ENCODE peak calls at places on chromosomes 6 and 20, in eight cellular contexts. One of them, this sample, is unnamed.

GRCh38 chr20:23106271-23106851 is 20.2 kb upstream of the CD93 start:
- DNase-seq in choroid plexus epithelial cell: peak
- DNase-seq in PC-9: no peak
- DNase-seq in astrocyte of the spinal cord: no peak
- DNase-seq in PC-3: peak
- DNase-seq in fibroblast of the aortic adventitia: no peak
- DNase-seq in fibroblast of pulmonary artery: peak
- DNase-seq in endodermal cell: no peak
- DNase-seq in this sample: peak

GRCh38 chr20:17500826-17501225 is 30.4 kb downstream of the BFSP1 start:
- DNase-seq in fibroblast of the aortic adventitia: no peak
- DNase-seq in astrocyte of the spinal cord: no peak
- DNase-seq in PC-3: no peak
- DNase-seq in choroid plexus epithelial cell: no peak
- DNase-seq in fibroblast of pulmonary artery: no peak
- DNase-seq in PC-9: no peak
- DNase-seq in endodermal cell: peak
- DNase-seq in this sample: no peak

GRCh38 chr20:16100767-16101166 is 472.5 kb downstream of the KIF16B start:
- DNase-seq in PC-3: no peak
- DNase-seq in endodermal cell: no peak
- DNase-seq in fibroblast of the aortic adventitia: no peak
- DNase-seq in fibroblast of pulmonary artery: no peak
- DNase-seq in astrocyte of the spinal cord: no peak
- DNase-seq in choroid plexus epithelial cell: no peak
- DNase-seq in PC-9: peak
- DNase-seq in this sample: no peak

GRCh38 chr20:62953167-62953838 is 794 bp downstream of the SLC17A9 start:
- DNase-seq in endodermal cell: peak
- DNase-seq in PC-3: no peak
- DNase-seq in astrocyte of the spinal cord: no peak
- DNase-seq in choroid plexus epithelial cell: no peak
- DNase-seq in fibroblast of pulmonary artery: no peak
- DNase-seq in PC-9: no peak
- DNase-seq in fibroblast of the aortic adventitia: no peak
- DNase-seq in this sample: no peak

GRCh38 chr6:82017316-82017715 is 230.2 kb downstream of the IBTK start:
- DNase-seq in PC-3: peak
- DNase-seq in astrocyte of the spinal cord: peak
- DNase-seq in choroid plexus epithelial cell: peak
- DNase-seq in endodermal cell: peak
- DNase-seq in PC-9: peak
- DNase-seq in fibroblast of the aortic adventitia: peak
- DNase-seq in fibroblast of pulmonary artery: peak
- DNase-seq in this sample: peak

GRCh38 chr6:127176175-127176574 is 57.7 kb downstream of the RSPO3 start:
- DNase-seq in fibroblast of the aortic adventitia: peak
- DNase-seq in PC-3: no peak
- DNase-seq in astrocyte of the spinal cord: no peak
- DNase-seq in endodermal cell: no peak
- DNase-seq in PC-9: peak
- DNase-seq in fibroblast of pulmonary artery: peak
- DNase-seq in choroid plexus epithelial cell: peak
- DNase-seq in this sample: no peak

GRCh38 chr6:82987416-82987815 is 78.2 kb downstream of the UBE3D start:
- DNase-seq in astrocyte of the spinal cord: no peak
- DNase-seq in endodermal cell: no peak
- DNase-seq in PC-9: no peak
- DNase-seq in fibroblast of pulmonary artery: no peak
- DNase-seq in fibroblast of the aortic adventitia: no peak
- DNase-seq in choroid plexus epithelial cell: no peak
- DNase-seq in PC-3: no peak
- DNase-seq in this sample: no peak

GRCh38 chr20:50343490-50344179 is 153.0 kb downstream of the CEBPB start:
- DNase-seq in astrocyte of the spinal cord: no peak
- DNase-seq in fibroblast of the aortic adventitia: no peak
- DNase-seq in fibroblast of pulmonary artery: no peak
- DNase-seq in endodermal cell: no peak
- DNase-seq in PC-3: no peak
- DNase-seq in choroid plexus epithelial cell: no peak
- DNase-seq in PC-9: no peak
- DNase-seq in this sample: no peak

GRCh38 chr20:41570552-41570951 is 47.6 kb downstream of the CHD6 start:
- DNase-seq in choroid plexus epithelial cell: peak
- DNase-seq in endodermal cell: no peak
- DNase-seq in PC-9: no peak
- DNase-seq in PC-3: no peak
- DNase-seq in fibroblast of pulmonary artery: no peak
- DNase-seq in fibroblast of the aortic adventitia: peak
- DNase-seq in astrocyte of the spinal cord: peak
- DNase-seq in this sample: no peak

GRCh38 chr20:50794846-50795634 is at the start of gene BCAS4:
- DNase-seq in fibroblast of pulmonary artery: peak
- DNase-seq in PC-3: peak
- DNase-seq in choroid plexus epithelial cell: peak
- DNase-seq in fibroblast of the aortic adventitia: peak
- DNase-seq in PC-9: peak
- DNase-seq in endodermal cell: peak
- DNase-seq in astrocyte of the spinal cord: peak
- DNase-seq in this sample: peak

GRCh38 chr6:139109558-139109957 is 25.3 kb upstream of the HECA start:
- DNase-seq in PC-3: peak
- DNase-seq in fibroblast of pulmonary artery: peak
- DNase-seq in PC-9: peak
- DNase-seq in astrocyte of the spinal cord: no peak
- DNase-seq in choroid plexus epithelial cell: peak
- DNase-seq in fibroblast of the aortic adventitia: peak
- DNase-seq in endodermal cell: peak
- DNase-seq in this sample: no peak

GRCh38 chr6:12592634-12593033 is 123.9 kb upstream of the PHACTR1 start:
- DNase-seq in astrocyte of the spinal cord: no peak
- DNase-seq in fibroblast of pulmonary artery: no peak
- DNase-seq in PC-9: peak
- DNase-seq in fibroblast of the aortic adventitia: no peak
- DNase-seq in endodermal cell: peak
- DNase-seq in PC-3: peak
- DNase-seq in choroid plexus epithelial cell: peak
- DNase-seq in this sample: no peak

GRCh38 chr6:25279748-25280616 is 808 bp downstream of the CARMIL1 start:
- DNase-seq in fibroblast of pulmonary artery: no peak
- DNase-seq in endodermal cell: peak
- DNase-seq in fibroblast of the aortic adventitia: peak
- DNase-seq in choroid plexus epithelial cell: no peak
- DNase-seq in PC-9: peak
- DNase-seq in astrocyte of the spinal cord: no peak
- DNase-seq in PC-3: peak
- DNase-seq in this sample: no peak

GRCh38 chr6:23245559-23245958 is 676.2 kb downstream of the HDGFL1 start:
- DNase-seq in fibroblast of pulmonary artery: peak
- DNase-seq in PC-9: no peak
- DNase-seq in fibroblast of the aortic adventitia: peak
- DNase-seq in astrocyte of the spinal cord: peak
- DNase-seq in choroid plexus epithelial cell: peak
- DNase-seq in endodermal cell: no peak
- DNase-seq in PC-3: no peak
- DNase-seq in this sample: no peak

GRCh38 chr6:83057705-83058321 is 7.8 kb downstream of the UBE3D start:
- DNase-seq in fibroblast of pulmonary artery: peak
- DNase-seq in PC-3: peak
- DNase-seq in fibroblast of the aortic adventitia: peak
- DNase-seq in endodermal cell: peak
- DNase-seq in choroid plexus epithelial cell: peak
- DNase-seq in astrocyte of the spinal cord: peak
- DNase-seq in PC-9: no peak
- DNase-seq in this sample: no peak

GRCh38 chr6:89745728-89746127 is 73.9 kb downstream of the MDN1 start:
- DNase-seq in astrocyte of the spinal cord: no peak
- DNase-seq in endodermal cell: no peak
- DNase-seq in PC-9: no peak
- DNase-seq in PC-3: no peak
- DNase-seq in choroid plexus epithelial cell: peak
- DNase-seq in fibroblast of pulmonary artery: peak
- DNase-seq in fibroblast of the aortic adventitia: no peak
- DNase-seq in this sample: no peak

GRCh38 chr6:120764312-120764711 is 570.0 kb downstream of the TBC1D32 start:
- DNase-seq in choroid plexus epithelial cell: no peak
- DNase-seq in PC-9: no peak
- DNase-seq in fibroblast of the aortic adventitia: no peak
- DNase-seq in PC-3: no peak
- DNase-seq in fibroblast of pulmonary artery: no peak
- DNase-seq in astrocyte of the spinal cord: no peak
- DNase-seq in endodermal cell: peak
- DNase-seq in this sample: no peak

GRCh38 chr6:90938116-90938515 is 351.2 kb upstream of the MAP3K7 start:
- DNase-seq in endodermal cell: no peak
- DNase-seq in choroid plexus epithelial cell: no peak
- DNase-seq in PC-9: peak
- DNase-seq in fibroblast of the aortic adventitia: no peak
- DNase-seq in astrocyte of the spinal cord: no peak
- DNase-seq in fibroblast of pulmonary artery: no peak
- DNase-seq in PC-3: peak
- DNase-seq in this sample: no peak

GRCh38 chr6:93644611-93645010 is 225.3 kb upstream of the EPHA7 start:
- DNase-seq in PC-3: no peak
- DNase-seq in endodermal cell: no peak
- DNase-seq in fibroblast of pulmonary artery: peak
- DNase-seq in astrocyte of the spinal cord: peak
- DNase-seq in choroid plexus epithelial cell: peak
- DNase-seq in fibroblast of the aortic adventitia: no peak
- DNase-seq in PC-9: no peak
- DNase-seq in this sample: no peak

GRCh38 chr6:39079726-39080125 is 31.1 kb downstream of the GLP1R start:
- DNase-seq in PC-3: no peak
- DNase-seq in fibroblast of pulmonary artery: no peak
- DNase-seq in fibroblast of the aortic adventitia: no peak
- DNase-seq in choroid plexus epithelial cell: no peak
- DNase-seq in PC-9: no peak
- DNase-seq in astrocyte of the spinal cord: no peak
- DNase-seq in endodermal cell: peak
- DNase-seq in this sample: no peak

GRCh38 chr6:39082310-39082709 is 32.7 kb downstream of the SAYSD1 start:
- DNase-seq in PC-3: no peak
- DNase-seq in endodermal cell: peak
- DNase-seq in astrocyte of the spinal cord: no peak
- DNase-seq in fibroblast of pulmonary artery: no peak
- DNase-seq in choroid plexus epithelial cell: no peak
- DNase-seq in fibroblast of the aortic adventitia: no peak
- DNase-seq in PC-9: no peak
- DNase-seq in this sample: no peak

GRCh38 chr6:39079197-39079596 is 30.6 kb downstream of the GLP1R start:
- DNase-seq in endodermal cell: no peak
- DNase-seq in PC-9: no peak
- DNase-seq in fibroblast of pulmonary artery: no peak
- DNase-seq in fibroblast of the aortic adventitia: no peak
- DNase-seq in astrocyte of the spinal cord: no peak
- DNase-seq in choroid plexus epithelial cell: no peak
- DNase-seq in PC-3: no peak
- DNase-seq in this sample: no peak

GRCh38 chr6:39078695-39079094 is 30.1 kb downstream of the GLP1R start:
- DNase-seq in endodermal cell: peak
- DNase-seq in PC-9: no peak
- DNase-seq in astrocyte of the spinal cord: no peak
- DNase-seq in choroid plexus epithelial cell: no peak
- DNase-seq in fibroblast of pulmonary artery: no peak
- DNase-seq in fibroblast of the aortic adventitia: no peak
- DNase-seq in PC-3: no peak
- DNase-seq in this sample: no peak

GRCh38 chr6:39080246-39080875 is 31.8 kb downstream of the GLP1R start:
- DNase-seq in astrocyte of the spinal cord: no peak
- DNase-seq in fibroblast of the aortic adventitia: no peak
- DNase-seq in PC-3: no peak
- DNase-seq in PC-9: no peak
- DNase-seq in fibroblast of pulmonary artery: no peak
- DNase-seq in endodermal cell: no peak
- DNase-seq in choroid plexus epithelial cell: no peak
- DNase-seq in this sample: no peak
- TF ChIP-seq CTCF in astrocyte of the spinal cord: no peak
- TF ChIP-seq CTCF in fibroblast of the aortic adventitia: no peak
- TF ChIP-seq CTCF in PC-3: no peak
- TF ChIP-seq CTCF in PC-9: no peak
- TF ChIP-seq CTCF in fibroblast of pulmonary artery: no peak
- TF ChIP-seq CTCF in endodermal cell: no peak
- TF ChIP-seq CTCF in choroid plexus epithelial cell: no peak
- TF ChIP-seq CTCF in this sample: no peak

GRCh38 chr6:160088774-160089533 is 32.7 kb upstream of the SLC22A1 start:
- DNase-seq in PC-3: no peak
- DNase-seq in choroid plexus epithelial cell: no peak
- DNase-seq in astrocyte of the spinal cord: no peak
- DNase-seq in fibroblast of the aortic adventitia: no peak
- DNase-seq in endodermal cell: peak
- DNase-seq in fibroblast of pulmonary artery: no peak
- DNase-seq in PC-9: no peak
- DNase-seq in this sample: no peak
- H3K4me3 ChIP-seq in PC-3: no peak
- H3K4me3 ChIP-seq in choroid plexus epithelial cell: no peak
- H3K4me3 ChIP-seq in astrocyte of the spinal cord: no peak
- H3K4me3 ChIP-seq in fibroblast of the aortic adventitia: no peak
- H3K4me3 ChIP-seq in endodermal cell: no peak
- H3K4me3 ChIP-seq in fibroblast of pulmonary artery: no peak
- H3K4me3 ChIP-seq in PC-9: no peak
- H3K4me3 ChIP-seq in this sample: no peak

DNA sequence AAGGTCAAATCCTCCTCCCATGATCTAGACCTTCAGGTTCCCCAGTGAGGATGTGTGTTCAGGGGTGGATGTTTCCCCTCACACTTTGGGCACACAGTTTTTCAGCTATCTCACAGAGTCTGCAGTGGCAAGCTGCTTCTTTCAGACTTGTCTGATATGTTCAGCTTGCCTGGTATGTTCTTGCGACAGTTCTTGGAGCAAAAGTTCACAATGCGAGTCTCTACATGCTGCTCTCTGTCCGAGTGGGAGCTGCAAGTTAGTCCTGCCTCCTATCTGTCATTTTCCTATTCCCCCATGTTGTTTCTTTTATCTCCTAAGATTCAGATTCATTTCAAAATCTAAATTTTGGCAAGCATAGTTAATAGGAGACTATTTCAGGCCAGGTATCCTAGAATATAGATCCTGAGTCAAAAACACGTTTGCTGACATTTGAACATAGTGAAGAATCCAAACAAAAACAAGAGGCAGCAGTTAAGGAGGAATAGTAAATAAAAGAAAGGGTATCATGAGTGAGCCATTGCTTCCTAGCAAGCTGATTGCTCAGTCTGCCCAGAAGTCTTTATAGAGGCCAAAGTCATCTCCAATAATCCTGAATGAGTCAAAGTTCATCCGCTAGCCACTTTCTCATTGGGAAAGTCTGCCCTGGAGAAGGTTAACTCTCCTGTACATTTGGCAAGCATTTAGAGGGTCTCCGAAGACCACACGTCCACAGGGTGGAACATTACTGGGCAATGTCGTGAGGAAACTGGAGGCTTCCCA is 140.2 kb upstream of the MOCS1 start:
- DNase-seq in PC-3: no peak
- DNase-seq in choroid plexus epithelial cell: no peak
- DNase-seq in astrocyte of the spinal cord: no peak
- DNase-seq in fibroblast of the aortic adventitia: no peak
- DNase-seq in fibroblast of pulmonary artery: no peak
- DNase-seq in PC-9: no peak
- DNase-seq in endodermal cell: no peak
- DNase-seq in this sample: no peak
- TF ChIP-seq CTCF in PC-3: no peak
- TF ChIP-seq CTCF in choroid plexus epithelial cell: no peak
- TF ChIP-seq CTCF in astrocyte of the spinal cord: no peak
- TF ChIP-seq CTCF in fibroblast of the aortic adventitia: no peak
- TF ChIP-seq CTCF in fibroblast of pulmonary artery: no peak
- TF ChIP-seq CTCF in PC-9: no peak
- TF ChIP-seq CTCF in endodermal cell: no peak
- TF ChIP-seq CTCF in this sample: no peak

GRCh38 chr6:33783781-33784520 is 5.0 kb downstream of the LEMD2 start:
- DNase-seq in fibroblast of pulmonary artery: no peak
- DNase-seq in choroid plexus epithelial cell: no peak
- DNase-seq in fibroblast of the aortic adventitia: no peak
- DNase-seq in endodermal cell: no peak
- DNase-seq in PC-3: no peak
- DNase-seq in astrocyte of the spinal cord: no peak
- DNase-seq in PC-9: no peak
- DNase-seq in this sample: no peak
- H3K4me3 ChIP-seq in fibroblast of pulmonary artery: no peak
- H3K4me3 ChIP-seq in choroid plexus epithelial cell: no peak
- H3K4me3 ChIP-seq in fibroblast of the aortic adventitia: no peak
- H3K4me3 ChIP-seq in endodermal cell: no peak
- H3K4me3 ChIP-seq in PC-3: no peak
- H3K4me3 ChIP-seq in astrocyte of the spinal cord: no peak
- H3K4me3 ChIP-seq in PC-9: no peak
- H3K4me3 ChIP-seq in this sample: no peak